ENCODE peak calls at places on chromosomes 3 and 15, in five cellular contexts. A is A673, G is heart left ventricle, U is HCT116, Y is heart right ventricle. H is an unnamed sample. For H3K4me1 and H3K9me3, the result is how much of the 10 kb centered on the place peaks cover.

GRCh38 chr15:81225161-81225671 is 28.5 kb downstream of the IL16 start:
- DNase-seq in A (no peak), G (peak), U (no peak), Y (peak), H (no peak)

GRCh38 chr15:96460106-96460505 is 129.6 kb downstream of the NR2F2 start:
- DNase-seq in A (no peak), G (no peak), U (no peak), Y (no peak), H (no peak)

GRCh38 chr3:139320551-139321309 is 23.1 kb upstream of the MRPS22 start:
- DNase-seq in A (no peak), G (no peak), U (no peak), Y (no peak), H (no peak)

GRCh38 chr3:45635475-45636256 is 41.1 kb downstream of the LIMD1 start:
- DNase-seq in A (no peak), G (no peak), U (no peak), Y (no peak), H (peak)

GRCh38 chr3:64954995-64955636 is 267.3 kb upstream of the ADAMTS9 start:
- DNase-seq in A (peak), G (peak), U (no peak), Y (no peak), H (no peak)

GRCh38 chr15:77608774-77609173 is 23.9 kb downstream of the LINGO1 start:
- DNase-seq in A (no peak), G (no peak), U (no peak), Y (no peak), H (no peak)

GRCh38 chr3:137171834-137172603 is 214.2 kb downstream of the IL20RB start:
- DNase-seq in A (no peak), G (no peak), U (no peak), Y (no peak), H (no peak)

GRCh38 chr3:188262913-188263683 is 109.1 kb downstream of the LPP start:
- DNase-seq in A (peak), G (peak), U (no peak), Y (no peak), H (peak)

GRCh38 chr3:178203152-178203551 is 333.1 kb upstream of the KCNMB2 start:
- DNase-seq in A (peak), G (no peak), U (no peak), Y (no peak), H (no peak)

GRCh38 chr3:100882571-100882981 is 110.6 kb downstream of the ABI3BP start:
- DNase-seq in A (no peak), G (no peak), U (no peak), Y (no peak), H (no peak)

GRCh38 chr3:28667646-28668376 is 319.2 kb upstream of the AZI2 start:
- DNase-seq in A (peak), G (peak), U (peak), Y (peak), H (peak)
- H3K4me3 ChIP-seq in A (no peak), G (no peak), U (no peak), Y (no peak), H (no peak)

GRCh38 chr3:48428088-48428862 is 1.6 kb downstream of the PLXNB1 start:
- DNase-seq in A (no peak), G (no peak), U (no peak), Y (no peak), H (no peak)
- H3K4me1 ChIP-seq in A (under half), G (under half), U (under half), Y (under half), H (under half)

GRCh38 chr3:43017038-43017437 is 37.9 kb downstream of the GASK1A start:
- DNase-seq in A (no peak), G (no peak), U (no peak), Y (no peak), H (no peak)
- H3K9me3 ChIP-seq in A (under half), G (under half), U (under half), Y (under half), H (under half)

DNA sequence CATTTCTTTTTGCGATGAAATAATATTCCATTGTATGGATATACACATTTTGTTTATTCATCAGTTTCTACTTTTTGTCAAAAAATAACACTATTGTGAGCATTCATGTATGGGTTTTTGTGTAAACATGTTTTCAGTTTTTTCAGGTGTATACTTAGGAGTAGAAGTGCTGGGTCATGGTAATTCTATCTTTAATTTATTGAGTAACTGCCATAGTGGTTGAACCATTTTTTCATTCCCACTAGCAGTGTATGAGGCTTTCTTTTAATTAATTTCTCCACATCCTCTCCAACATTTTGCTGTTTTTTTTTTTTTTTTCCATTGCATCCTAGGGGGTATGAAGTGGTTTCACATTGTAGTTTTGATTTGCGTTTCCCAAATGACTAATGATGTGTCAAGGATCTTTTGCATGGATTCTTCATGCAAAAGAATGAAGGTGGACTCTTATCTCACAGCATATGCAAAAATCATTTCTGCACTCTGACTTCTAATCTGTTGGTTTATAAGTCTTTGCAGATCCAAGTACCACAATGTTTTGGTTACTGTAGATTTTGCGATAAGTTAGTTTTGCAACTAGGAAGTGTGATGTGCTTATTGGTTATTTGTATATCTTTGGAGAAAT is 12.6 kb downstream of the ATP2C1 start:
- DNase-seq in A (no peak), G (no peak), U (no peak), Y (no peak), H (peak)
- H3K4me3 ChIP-seq in A (no peak), G (no peak), U (no peak), Y (no peak), H (no peak)

GRCh38 chr3:152280539-152280938 is 11.8 kb downstream of the MBNL1 start:
- DNase-seq in A (no peak), G (no peak), U (no peak), Y (no peak), H (no peak)
- H3K4me1 ChIP-seq in A (under half), G (half or more), U (under half), Y (half or more), H (under half)

GRCh38 chr15:53212785-53213184 is 422.6 kb upstream of the ONECUT1 start:
- DNase-seq in A (no peak), G (no peak), U (no peak), Y (no peak), H (no peak)
- H3K9me3 ChIP-seq in A (under half), G (under half), U (under half), Y (under half), H (under half)

GRCh38 chr3:4981160-4981687 is 2.0 kb downstream of the BHLHE40 start:
- DNase-seq in A (no peak), G (no peak), U (no peak), Y (no peak), H (no peak)

GRCh38 chr3:4982773-4983738 is 3.8 kb downstream of the BHLHE40 start:
- DNase-seq in A (no peak), G (no peak), U (no peak), Y (no peak), H (no peak)

GRCh38 chr3:4983739-4984510 is 4.7 kb downstream of the BHLHE40 start:
- DNase-seq in A (peak), G (peak), U (peak), Y (no peak), H (peak)

GRCh38 chr3:4980229-4981159 is 1.3 kb downstream of the BHLHE40 start:
- DNase-seq in A (peak), G (peak), U (peak), Y (peak), H (peak)

GRCh38 chr3:4981688-4982494 is 2.7 kb downstream of the BHLHE40 start:
- DNase-seq in A (no peak), G (no peak), U (no peak), Y (no peak), H (peak)
- H3K4me3 ChIP-seq in A (no peak), G (peak), U (peak), Y (peak), H (peak)

DNA sequence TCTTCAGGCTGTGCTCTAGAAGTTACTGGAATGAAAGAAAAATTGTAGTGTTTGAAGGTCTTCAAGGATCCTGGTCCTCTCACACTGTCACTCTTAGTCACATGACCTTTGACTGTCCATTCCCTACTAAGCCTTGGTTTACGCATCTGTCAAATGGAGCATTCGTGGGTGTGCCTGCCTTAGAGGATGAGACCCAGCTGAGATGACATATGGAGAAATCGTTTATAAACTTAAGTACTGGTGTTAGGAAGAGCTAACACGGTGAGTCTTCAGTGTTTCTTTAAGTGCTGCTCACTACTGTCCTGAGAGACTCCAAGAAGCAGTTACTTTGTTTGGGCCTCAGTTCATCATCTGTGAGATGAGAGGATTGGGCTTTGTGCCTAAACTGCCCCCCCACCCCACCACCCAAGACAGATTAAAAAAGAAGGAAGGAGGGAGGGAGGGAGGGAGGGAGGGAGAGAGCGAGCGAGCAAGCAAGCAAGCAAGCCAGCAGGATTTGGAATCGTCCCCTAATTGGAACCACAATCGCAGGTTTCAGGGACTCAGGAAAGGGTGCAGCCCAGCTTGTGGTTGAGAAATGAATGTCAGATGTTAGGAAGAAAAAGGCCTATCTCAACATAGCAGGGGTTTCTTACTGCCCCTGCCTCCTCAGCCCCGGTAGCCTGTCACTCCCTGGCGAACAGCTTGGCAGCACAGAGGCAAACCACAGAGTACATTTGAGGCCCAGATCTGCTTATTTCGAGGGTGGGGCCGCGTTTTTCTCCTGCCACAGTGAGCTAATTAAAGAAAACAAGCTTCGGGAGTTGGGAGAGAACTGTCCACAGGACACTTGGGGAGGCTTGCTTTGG is 32.7 kb downstream of the SMAD3 start:
- DNase-seq in A (peak), G (peak), U (no peak), Y (no peak), H (peak)
- H3K4me1 ChIP-seq in A (under half), G (under half), U (half or more), Y (under half), H (half or more)